ENCODE peak calls at places on chromosomes 11 and 22, in five cellular contexts. H is nephron progenitor cell; W is choroid plexus epithelial cell; C is stimulated activated CD4-positive, alpha-beta T cell treated with anti-CD3 and anti-CD28 coated beads, Interleukin-2, amount 100 ng/mL, for 48 hours; N is CD14-positive monocyte. V is an unnamed sample.

GRCh38 chr11:130388607-130389205 is 39.7 kb downstream of the ADAMTS8 start:
- DNase-seq in W (no peak), H (no peak), N (no peak), C (no peak), V (no peak)

GRCh38 chr11:59957094-59957493 is 6.7 kb upstream of the OOSP4A start:
- DNase-seq in W (peak; percentile 8), C (no peak), N (no peak), H (no peak), V (no peak)

GRCh38 chr11:1303973-1304372 is 5.5 kb downstream of the TOLLIP start:
- DNase-seq in C (no peak), H (no peak), W (peak; percentile 37), N (no peak), V (no peak)

GRCh38 chr22:26884921-26885320 is 227.5 kb downstream of the MIAT start:
- DNase-seq in N (no peak), H (no peak), C (no peak), W (no peak), V (no peak)

GRCh38 chr11:291281-292210 is 2.6 kb downstream of the PGGHG start:
- DNase-seq in N (peak; percentile 33), W (no peak), C (no peak), H (no peak), V (no peak)

GRCh38 chr11:19251577-19251976 is 10.8 kb upstream of the E2F8 start:
- DNase-seq in C (no peak), N (no peak), W (no peak), H (no peak), V (no peak)

GRCh38 chr22:25666308-25666707 is 75.7 kb upstream of the MYO18B start:
- DNase-seq in C (no peak), N (no peak), W (no peak), H (peak; percentile 3), V (no peak)

GRCh38 chr22:26580240-26580962 is 9.5 kb downstream of the TPST2 start:
- DNase-seq in W (no peak), N (no peak), C (no peak), H (no peak), V (no peak)

GRCh38 chr11:1074244-1075221 is at the start of gene MUC2:
- DNase-seq in N (peak; percentile 43), W (no peak), H (peak; percentile 11), C (no peak), V (no peak)

GRCh38 chr22:20010307-20011122 is 6.1 kb downstream of the ARVCF start:
- DNase-seq in C (no peak), H (no peak), W (no peak), N (no peak), V (no peak)

GRCh38 chr11:46600162-46600561 is 6.3 kb upstream of the AMBRA1 start:
- DNase-seq in W (no peak), H (no peak), C (no peak), N (no peak), V (no peak)

GRCh38 chr11:34407121-34407813 is 31.5 kb upstream of the CAT start:
- DNase-seq in H (no peak), W (no peak), N (no peak), C (no peak), V (no peak)

GRCh38 chr11:123375832-123376231 is 54.2 kb upstream of the GRAMD1B start:
- DNase-seq in H (no peak), W (no peak), C (no peak), N (no peak), V (no peak)

GRCh38 chr11:108551653-108552462 is 41.7 kb downstream of the EXPH5 start:
- DNase-seq in W (peak; percentile 67), N (no peak), H (peak; percentile 13), C (no peak), V (no peak)

GRCh38 chr11:77082838-77083552 is 16.2 kb downstream of the CAPN5 start:
- DNase-seq in C (no peak), N (peak; percentile 70), W (peak; percentile 79), H (no peak), V (no peak)

GRCh38 chr11:119284344-119285157 is 32.4 kb downstream of the MCAM start:
- DNase-seq in N (no peak), H (no peak), W (peak; percentile 66), C (no peak), V (peak; percentile 11)

GRCh38 chr11:35009191-35009940 is 92.9 kb downstream of the PDHX start:
- DNase-seq in C (no peak), H (no peak), N (no peak), W (peak; percentile 70), V (no peak)

GRCh38 chr11:124115782-124116616 is 749 bp downstream of the VWA5A start:
- DNase-seq in H (no peak), W (peak; percentile 17), N (no peak), C (no peak), V (peak; percentile 47)

GRCh38 chr22:40597541-40598453 is 38.7 kb downstream of the MRTFA start:
- DNase-seq in C (no peak), W (peak; percentile 27), H (no peak), N (no peak), V (no peak)

GRCh38 chr22:50422961-50423815 is 51.6 kb downstream of the SBF1 start:
- DNase-seq in H (no peak), C (no peak), W (no peak), N (no peak), V (no peak)

GRCh38 chr11:86183694-86184093 is 60.9 kb upstream of the EED start:
- DNase-seq in W (peak; percentile 86), H (no peak), C (no peak), N (peak; percentile 58), V (no peak)

GRCh38 chr11:64620286-64620962 is 29.4 kb downstream of the SLC22A12 start:
- DNase-seq in W (peak; percentile 47), N (no peak), H (peak; percentile 43), C (no peak), V (no peak)

GRCh38 chr22:35337932-35338331 is 38.2 kb downstream of the TOM1 start:
- DNase-seq in H (no peak), W (no peak), N (no peak), C (no peak), V (no peak)

GRCh38 chr11:3169235-3169951 is 4.3 kb upstream of the OSBPL5 start:
- DNase-seq in N (no peak), W (peak; percentile 65), H (no peak), C (no peak), V (no peak)

GRCh38 chr22:27531782-27532530 is 269.6 kb downstream of the MN1 start:
- DNase-seq in C (no peak), N (no peak), W (peak; percentile 77), H (no peak), V (no peak)

GRCh38 chr22:36461665-36462474 is 19.6 kb downstream of the TXN2 start:
- DNase-seq in W (peak; percentile 85), N (no peak), C (no peak), H (peak; percentile 46), V (no peak)

GRCh38 chr11:62601114-62601363 is 626 bp downstream of the MTA2 start:
- DNase-seq in H (no peak), N (no peak), W (peak; percentile 28), C (no peak), V (no peak)

GRCh38 chr11:44747339-44747738 is 20.6 kb downstream of the TSPAN18 start:
- DNase-seq in C (no peak), W (no peak), N (no peak), H (no peak), V (no peak)

GRCh38 chr11:73326929-73327811 is 19.1 kb downstream of the ARHGEF17 start:
- DNase-seq in W (peak; percentile 82), C (no peak), H (no peak), N (no peak), V (no peak)

GRCh38 chr11:1916132-1916985 is 3.1 kb upstream of the TNNT3 start:
- DNase-seq in W (no peak), C (no peak), N (peak; percentile 52), H (no peak), V (no peak)

GRCh38 chr11:129530154-129530895 is 154.7 kb downstream of the BARX2 start:
- DNase-seq in C (no peak), W (no peak), N (no peak), H (no peak), V (no peak)

GRCh38 chr22:49994361-49995058 is 18.1 kb downstream of the IL17REL start:
- DNase-seq in H (no peak), N (no peak), C (no peak), W (no peak), V (no peak)

GRCh38 chr11:62449451-62449851 is 30.6 kb downstream of the SCGB1A1 start:
- DNase-seq in H (no peak), C (no peak), W (no peak), N (no peak), V (no peak)

GRCh38 chr11:113001709-113002108 is 40.5 kb downstream of the NCAM1 start:
- DNase-seq in N (no peak), W (no peak), H (no peak), C (no peak), V (no peak)

GRCh38 chr11:113722934-113723333 is 16.8 kb upstream of the TMPRSS5 start:
- DNase-seq in H (no peak), N (no peak), W (no peak), C (no peak), V (no peak)